ENCODE peak calls at places on chromosomes 12 and 14, in five cellular contexts. A, E, I, L and P are unnamed samples.

GRCh38 chr14:52692248-52692962 is 3.0 kb downstream of the ERO1A start:
- DNase-seq in A (no peak), E (no peak), I (peak), L (no peak), P (no peak)

GRCh38 chr14:77691259-77691658 is 16.6 kb downstream of the ALKBH1 start:
- DNase-seq in A (peak), E (no peak), I (no peak), L (no peak), P (no peak)

GRCh38 chr12:71166869-71167268 is 9.1 kb upstream of the TSPAN8 start:
- DNase-seq in A (no peak), E (no peak), I (no peak), L (no peak), P (no peak)

GRCh38 chr14:69682607-69683263 is 71.3 kb downstream of the SUSD6 start:
- DNase-seq in A (no peak), E (no peak), I (no peak), L (no peak), P (no peak)

GRCh38 chr12:63068857-63069442 is 82.1 kb downstream of the AVPR1A start:
- DNase-seq in A (peak), E (peak), I (peak), L (no peak), P (peak)

GRCh38 chr12:685388-685787 is 22.1 kb upstream of the NINJ2 start:
- DNase-seq in A (peak), E (no peak), I (peak), L (no peak), P (no peak)

GRCh38 chr14:93003945-93004698 is 81.2 kb downstream of the CHGA start:
- DNase-seq in A (no peak), E (no peak), I (no peak), L (no peak), P (no peak)

GRCh38 chr14:70901218-70901772 is 6.0 kb upstream of the PCNX1 start:
- DNase-seq in A (no peak), E (no peak), I (no peak), L (no peak), P (no peak)

GRCh38 chr14:42374332-42374731 is 767.7 kb downstream of the LRFN5 start:
- DNase-seq in A (no peak), E (no peak), I (no peak), L (no peak), P (no peak)

GRCh38 chr12:28409892-28410291 is 219.6 kb downstream of the CCDC91 start:
- DNase-seq in A (peak), E (no peak), I (peak), L (no peak), P (no peak)

GRCh38 chr14:20493634-20494033 is 11.7 kb upstream of the RNASE10 start:
- DNase-seq in A (no peak), E (no peak), I (no peak), L (no peak), P (no peak)

GRCh38 chr12:57625261-57626032 is 7.6 kb downstream of the B4GALNT1 start:
- DNase-seq in A (no peak), E (no peak), I (no peak), L (no peak), P (no peak)

GRCh38 chr14:30813182-30813581 is 61.2 kb upstream of the COCH start:
- DNase-seq in A (no peak), E (no peak), I (no peak), L (no peak), P (no peak)

GRCh38 chr12:42759622-42760273 is 170.2 kb upstream of the PRICKLE1 start:
- DNase-seq in A (no peak), E (no peak), I (no peak), L (no peak), P (no peak)

GRCh38 chr12:132279184-132279889 is 50.1 kb downstream of the GALNT9 start:
- DNase-seq in A (no peak), E (no peak), I (no peak), L (no peak), P (no peak)

GRCh38 chr14:31510222-31510621 is 22.4 kb upstream of the GPR33 start:
- DNase-seq in A (no peak), E (no peak), I (peak), L (no peak), P (peak)

GRCh38 chr14:93317836-93318807 is 14.7 kb downstream of the BTBD7 start:
- DNase-seq in A (peak), E (no peak), I (peak), L (no peak), P (no peak)

GRCh38 chr14:58085877-58086276 is 66.1 kb downstream of the ARMH4 start:
- DNase-seq in A (no peak), E (no peak), I (no peak), L (no peak), P (no peak)

GRCh38 chr12:131152587-131152986 is 198.9 kb downstream of the ADGRD1 start:
- DNase-seq in A (no peak), E (no peak), I (no peak), L (no peak), P (no peak)

GRCh38 chr14:54642950-54643695 is 76.2 kb downstream of the SAMD4A start:
- DNase-seq in A (peak), E (no peak), I (peak), L (no peak), P (no peak)

GRCh38 chr14:38197001-38197760 is 10.5 kb upstream of the SSTR1 start:
- DNase-seq in A (no peak), E (no peak), I (peak), L (no peak), P (no peak)

GRCh38 chr14:50311337-50311973 is 574 bp downstream of the L2HGDH start:
- DNase-seq in A (no peak), E (peak), I (peak), L (peak), P (no peak)

GRCh38 chr14:45135181-45135580 is 549 bp upstream of the FANCM start:
- DNase-seq in A (peak), E (no peak), I (peak), L (no peak), P (no peak)

GRCh38 chr14:104393898-104394605 is 185.5 kb upstream of the C14orf180 start:
- DNase-seq in A (peak), E (no peak), I (peak), L (no peak), P (no peak)

GRCh38 chr14:79405511-79405910 is 805.8 kb downstream of the DIO2 start:
- DNase-seq in A (no peak), E (no peak), I (no peak), L (no peak), P (no peak)

GRCh38 chr12:72011374-72011773 is 72.7 kb downstream of the TPH2 start:
- DNase-seq in A (no peak), E (no peak), I (no peak), L (no peak), P (no peak)

GRCh38 chr14:94346841-94347240 is 23.7 kb upstream of the SERPINA6 start:
- DNase-seq in A (no peak), E (no peak), I (no peak), L (no peak), P (no peak)

GRCh38 chr14:76537912-76538647 is 162.1 kb downstream of the ESRRB start:
- DNase-seq in A (no peak), E (no peak), I (no peak), L (no peak), P (no peak)

GRCh38 chr14:105255021-105255507 is 6.7 kb downstream of the BTBD6 start:
- DNase-seq in A (peak), E (no peak), I (no peak), L (no peak), P (no peak)

GRCh38 chr12:17810399-17810798 is 279.6 kb downstream of the RERGL start:
- DNase-seq in A (no peak), E (no peak), I (no peak), L (no peak), P (no peak)

GRCh38 chr12:13099910-13100609 is 3.4 kb downstream of the GSG1 start:
- DNase-seq in A (no peak), E (no peak), I (peak), L (no peak), P (no peak)

GRCh38 chr12:62744551-62744950 is 190.4 kb downstream of the PPM1H start:
- DNase-seq in A (peak), E (no peak), I (peak), L (no peak), P (no peak)

GRCh38 chr12:130775953-130776856 is 60.1 kb upstream of the RIMBP2 start:
- DNase-seq in A (peak), E (no peak), I (peak), L (peak), P (no peak)